ENCODE peak calls at places on chromosomes 3 and 15, in seven cellular contexts. X, R, P, S, U, Z and N are unnamed samples.
A peak's percentile ranks its signal among the peaks of the same experiment; 100 is the strongest.

GRCh38 chr3:132135628-132136333 is 101.0 kb upstream of the CPNE4 start:
- DNase-seq in X (peak; percentile 99), Z (peak; percentile 95), S (peak; percentile 79), R (no peak), U (no peak), P (no peak), N (no peak)

GRCh38 chr3:46010519-46011113 is 15.0 kb upstream of the FYCO1 start:
- DNase-seq in R (no peak), X (no peak), U (no peak), P (no peak), S (no peak), Z (no peak), N (no peak)

GRCh38 chr3:108662141-108662738 is 72.7 kb downstream of the DZIP3 start:
- DNase-seq in S (peak; percentile 91), U (peak; percentile 14), Z (peak; percentile 91), X (peak; percentile 64), P (peak; percentile 33), R (no peak), N (no peak)

GRCh38 chr3:45165497-45166282 is 19.5 kb upstream of the CDCP1 start:
- DNase-seq in P (no peak), S (no peak), R (no peak), Z (no peak), X (peak; percentile 53), U (no peak), N (no peak)

GRCh38 chr3:53155763-53156162 is 5.2 kb upstream of the PRKCD start:
- DNase-seq in P (no peak), R (peak; percentile 93), Z (no peak), U (no peak), X (peak; percentile 73), S (no peak), N (no peak)

GRCh38 chr3:144665567-144666053 is 694.0 kb downstream of the DIPK2A start:
- DNase-seq in P (no peak), Z (no peak), S (no peak), U (no peak), R (no peak), X (no peak), N (no peak)

GRCh38 chr15:62344806-62345539 is 179.9 kb upstream of the C2CD4B start:
- DNase-seq in P (no peak), Z (peak; percentile 35), X (peak; percentile 58), S (peak; percentile 52), R (no peak), U (peak; percentile 54), N (no peak)

GRCh38 chr3:77038928-77039605 is 832 bp upstream of the ROBO2 start:
- DNase-seq in Z (no peak), S (peak; percentile 14), R (no peak), P (no peak), U (no peak), X (peak; percentile 42), N (no peak)

GRCh38 chr3:4313606-4314308 is 10.6 kb downstream of the SETMAR start:
- DNase-seq in P (no peak), X (peak; percentile 69), R (no peak), Z (no peak), U (no peak), S (no peak), N (no peak)

GRCh38 chr3:60294181-60294580 is 957.1 kb downstream of the FHIT start:
- DNase-seq in Z (peak; percentile 74), S (peak; percentile 74), U (no peak), P (no peak), X (peak; percentile 3), R (no peak), N (no peak)

GRCh38 chr3:136251511-136251910 is 1.4 kb downstream of the PCCB start:
- DNase-seq in Z (peak; percentile 3), P (peak; percentile 18), U (no peak), X (peak; percentile 30), R (no peak), S (no peak), N (no peak)

GRCh38 chr3:186605561-186606545 is 7.0 kb upstream of the AHSG start:
- DNase-seq in X (peak; percentile 20), S (no peak), Z (no peak), R (no peak), U (no peak), P (no peak), N (no peak)

GRCh38 chr15:39692464-39693327 is 89.9 kb downstream of the FSIP1 start:
- DNase-seq in X (peak; percentile 22), Z (peak; percentile 51), S (peak; percentile 35), U (no peak), R (no peak), P (no peak), N (no peak)

GRCh38 chr3:51703776-51704510 is 2.9 kb upstream of the GRM2 start:
- DNase-seq in X (no peak), R (peak; percentile 40), U (no peak), S (no peak), P (no peak), Z (no peak), N (peak; percentile 9)

DNA sequence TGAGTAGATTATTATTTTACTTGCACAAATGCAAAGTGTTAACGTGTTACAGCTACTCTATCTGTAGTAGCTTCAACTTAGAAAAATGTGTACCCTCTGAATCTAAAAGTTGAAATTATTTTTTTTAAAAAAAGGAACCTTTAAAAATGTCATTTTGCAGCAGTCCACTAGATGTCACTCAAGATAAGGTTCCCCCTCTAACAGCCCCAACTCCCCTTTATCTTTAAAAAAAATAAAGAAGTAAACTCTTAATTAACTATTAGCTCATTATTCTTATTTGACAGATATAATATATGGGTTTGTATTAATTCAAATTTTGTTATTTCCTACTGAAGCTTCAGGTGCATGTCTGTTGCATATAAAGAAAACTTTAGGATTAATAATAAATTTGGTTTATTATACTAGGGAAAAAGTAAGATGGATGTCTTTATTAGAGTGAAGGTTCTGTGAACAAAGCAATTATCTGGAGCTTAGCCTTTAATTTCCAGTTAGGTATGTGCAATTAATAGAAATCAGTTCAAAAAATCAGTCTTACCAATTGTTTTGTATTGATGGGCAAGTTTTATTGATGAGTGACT is 288.5 kb downstream of the VGLL3 start:
- DNase-seq in S (peak; percentile 0), R (no peak), P (no peak), U (no peak), X (peak; percentile 13), Z (peak; percentile 10), N (no peak)
- TF ChIP-seq CTCF in S (peak; percentile 35), R (peak; percentile 45), P (peak; percentile 42), U (no peak), X (peak; percentile 32), Z (peak; percentile 45), N (peak; percentile 17)

GRCh38 chr3:124935264-124935663 is 713 bp upstream of the MUC13 start:
- DNase-seq in P (no peak), R (no peak), Z (no peak), X (no peak), U (no peak), S (no peak), N (no peak)

GRCh38 chr3:124937049-124937448 is 2.5 kb upstream of the MUC13 start:
- DNase-seq in X (no peak), P (no peak), S (no peak), U (no peak), R (no peak), Z (no peak), N (no peak)

GRCh38 chr3:124935794-124936542 is 1.4 kb upstream of the MUC13 start:
- DNase-seq in R (no peak), P (no peak), X (no peak), U (no peak), S (no peak), Z (no peak), N (no peak)

GRCh38 chr3:124938896-124939295 is 4.3 kb upstream of the MUC13 start:
- DNase-seq in R (no peak), P (no peak), Z (no peak), X (no peak), U (no peak), S (no peak), N (no peak)

DNA sequence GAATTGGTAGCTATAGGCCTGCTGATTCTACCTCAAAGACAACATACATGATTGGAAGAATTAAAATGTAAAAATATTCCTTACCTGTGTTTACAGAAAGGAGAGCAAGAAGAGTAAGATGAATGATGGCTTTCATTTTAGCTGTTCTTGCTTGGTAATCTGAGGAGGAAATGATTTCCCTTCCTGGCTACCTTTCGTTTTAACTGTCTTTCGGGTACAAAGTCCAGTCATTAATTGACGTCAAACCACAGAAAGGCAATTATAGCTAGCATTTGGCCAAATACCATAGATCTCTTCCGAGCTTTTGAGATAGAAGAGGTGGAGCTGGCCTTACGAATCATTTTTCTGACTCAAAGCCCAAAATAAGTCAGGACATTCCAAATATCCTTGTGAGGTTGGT is at the start of gene MUC13:
- DNase-seq in R (no peak), U (no peak), Z (no peak), S (no peak), X (no peak), P (no peak), N (no peak)
- H3K4me3 ChIP-seq in R (no peak within 1 kb of the TSS), U (no peak within 1 kb of the TSS), Z (no peak within 1 kb of the TSS), S (no peak within 1 kb of the TSS), X (no peak within 1 kb of the TSS), P (peak within 1 kb of the TSS; percentile 29), N (no peak within 1 kb of the TSS)

GRCh38 chr3:63232764-63233396 is 45.2 kb upstream of the SYNPR start:
- DNase-seq in S (peak; percentile 8), X (peak; percentile 31), P (no peak), R (no peak), U (no peak), Z (peak; percentile 24), N (no peak)
- TF ChIP-seq CTCF in S (peak; percentile 38), X (no peak), P (peak; percentile 21), R (peak; percentile 32), U (peak; percentile 22), Z (peak; percentile 35), N (peak; percentile 43)

GRCh38 chr15:64893481-64894394 is 18.0 kb upstream of the ANKDD1A start:
- DNase-seq in S (peak; percentile 98), Z (peak; percentile 89), U (peak; percentile 97), R (peak; percentile 95), X (peak; percentile 94), P (peak; percentile 88), N (peak; percentile 96)
- H3K4me3 ChIP-seq in S (no peak overlapping the region), Z (no peak overlapping the region), U (no peak overlapping the region), R (peak overlapping the region; percentile 35), X (peak overlapping the region; percentile 27), P (peak overlapping the region; percentile 38), N (peak overlapping the region; percentile 57)